ENCODE peak calls at places on chromosomes 7 and 10, in six cellular contexts. G is testis, M is HCT116, L is IMR-90, O is spleen, E is A549. J is an unnamed sample.

GRCh38 chr10:78255214-78255613 is 221.6 kb downstream of the RPS24 start:
- DNase-seq in G (no peak), M (no peak), L (peak; percentile 56), O (no peak), E (no peak), J (no peak)

GRCh38 chr7:54824655-54825054 is 65.6 kb upstream of the SEC61G start:
- DNase-seq in G (no peak), M (no peak), L (no peak), O (no peak), E (no peak), J (no peak)

GRCh38 chr10:79984851-79985250 is 35.9 kb upstream of the SFTPD start:
- DNase-seq in G (no peak), M (peak; percentile 48), L (no peak), O (no peak), E (peak; percentile 20), J (no peak)

GRCh38 chr10:128078136-128078969 is 47.9 kb downstream of the MKI67 start:
- DNase-seq in G (no peak), M (peak; percentile 28), L (peak; percentile 37), O (peak; percentile 77), E (peak; percentile 46), J (peak; percentile 50)

GRCh38 chr7:90594791-90595317 is 1.3 kb upstream of the CDK14 start:
- DNase-seq in G (peak; percentile 49), M (no peak), L (peak; percentile 91), O (no peak), E (no peak), J (no peak)

GRCh38 chr7:87506243-87507180 is 31.0 kb upstream of the ABCB4 start:
- DNase-seq in G (no peak), M (peak; percentile 15), L (peak; percentile 43), O (no peak), E (peak; percentile 24), J (no peak)

GRCh38 chr10:76874151-76874550 is 763.5 kb downstream of the KCNMA1 start:
- DNase-seq in G (no peak), M (no peak), L (no peak), O (no peak), E (no peak), J (no peak)

GRCh38 chr7:111126987-111127386 is 36.1 kb downstream of the LRRN3 start:
- DNase-seq in G (no peak), M (no peak), L (peak; percentile 31), O (no peak), E (peak; percentile 12), J (no peak)

GRCh38 chr10:132710036-132710686 is 75.8 kb downstream of the NKX6-2 start:
- DNase-seq in G (no peak), M (no peak), L (no peak), O (peak; percentile 50), E (no peak), J (no peak)

GRCh38 chr7:1348096-1348835 is 111.0 kb downstream of the MICALL2 start:
- DNase-seq in G (no peak), M (no peak), L (no peak), O (peak; percentile 58), E (no peak), J (no peak)

GRCh38 chr10:12922117-12922900 is 79.2 kb downstream of the CCDC3 start:
- DNase-seq in G (no peak), M (no peak), L (no peak), O (no peak), E (no peak), J (no peak)

GRCh38 chr7:1081931-1082401 is 5.9 kb upstream of the GPER1 start:
- DNase-seq in G (peak; percentile 40), M (no peak), L (peak; percentile 89), O (no peak), E (no peak), J (no peak)

GRCh38 chr10:97822261-97822687 is 27.4 kb upstream of the GOLGA7B start:
- DNase-seq in G (no peak), M (no peak), L (no peak), O (no peak), E (no peak), J (no peak)

GRCh38 chr10:59894114-59894513 is 12.2 kb downstream of the CCDC6 start:
- DNase-seq in G (peak; percentile 87), M (no peak), L (peak; percentile 93), O (no peak), E (no peak), J (no peak)

GRCh38 chr10:128808921-128809440 is 658.1 kb upstream of the MGMT start:
- DNase-seq in G (no peak), M (no peak), L (no peak), O (no peak), E (no peak), J (no peak)

GRCh38 chr10:62083868-62084267 is 182.4 kb downstream of the ARID5B start:
- DNase-seq in G (peak; percentile 38), M (no peak), L (peak; percentile 84), O (no peak), E (peak; percentile 23), J (no peak)

GRCh38 chr7:111138196-111138569 is 47.3 kb downstream of the LRRN3 start:
- DNase-seq in G (peak; percentile 34), M (peak; percentile 62), L (peak; percentile 57), O (peak; percentile 71), E (no peak), J (no peak)

GRCh38 chr10:29807407-29807806 is 172.6 kb upstream of the SVIL start:
- DNase-seq in G (no peak), M (no peak), L (peak; percentile 82), O (no peak), E (peak; percentile 82), J (no peak)

DNA sequence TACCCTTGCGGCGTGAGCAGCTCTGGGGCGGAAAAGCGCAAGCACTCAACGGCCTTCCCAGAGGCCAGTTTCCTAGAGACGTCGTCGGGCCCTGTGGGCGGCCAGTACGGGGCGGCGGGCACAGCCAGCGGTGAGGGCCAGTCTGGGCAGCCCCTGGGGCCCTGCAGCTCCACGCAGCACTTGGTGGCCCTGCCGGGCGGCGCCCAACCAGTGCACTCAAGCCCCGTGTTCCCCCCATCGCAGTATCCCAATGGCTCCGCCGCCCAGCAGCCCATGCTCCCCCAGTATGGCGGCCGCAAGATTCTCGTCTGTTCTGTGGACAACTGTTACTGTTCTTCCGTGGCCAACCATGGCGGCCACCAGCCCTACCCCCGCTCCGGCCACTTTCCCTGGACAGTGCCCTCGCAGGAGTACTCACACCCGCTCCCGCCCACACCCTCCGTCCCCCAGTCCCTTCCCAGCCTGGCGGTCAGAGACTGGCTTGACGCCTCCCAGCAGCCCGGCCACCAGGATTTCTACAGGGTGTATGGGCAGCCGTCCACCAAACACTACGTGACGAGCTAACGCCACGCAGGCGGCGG is 12.6 kb downstream of the TRIM8 start:
- DNase-seq in G (no peak), M (no peak), L (no peak), O (peak; percentile 77), E (no peak), J (no peak)
- TF ChIP-seq POLR2A in G (no peak), M (no peak), L (no peak), O (no peak), E (no peak), J (no peak)

DNA sequence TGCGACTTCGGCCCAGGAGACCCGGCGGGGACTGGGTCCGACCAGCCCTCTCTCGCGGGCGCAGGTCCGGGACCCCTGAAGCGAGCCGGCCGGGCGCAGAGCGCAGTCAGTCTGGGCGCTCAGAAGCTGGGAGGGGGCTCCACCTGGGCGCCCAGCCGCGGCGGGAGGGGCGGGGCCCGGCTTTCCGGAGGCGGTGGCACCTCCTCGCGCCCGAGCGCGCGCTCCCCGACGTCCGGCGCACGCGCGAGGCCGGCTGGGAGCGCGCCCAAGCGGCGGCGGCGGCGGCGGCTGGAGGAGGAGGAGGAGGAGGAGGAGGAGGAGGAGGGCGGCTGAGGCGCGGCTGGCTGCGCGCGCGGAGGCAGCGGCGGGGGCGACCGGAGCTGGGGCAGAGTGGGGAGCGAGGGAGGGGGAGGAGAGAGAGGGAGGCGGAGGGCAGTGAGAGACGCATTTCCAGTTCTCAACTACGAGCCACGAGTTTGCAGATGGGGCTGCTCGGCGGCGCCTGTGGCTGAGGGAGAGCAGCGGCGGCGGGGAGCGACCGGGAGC is at the start of gene PALS2:
- DNase-seq in G (peak; percentile 74), M (peak; percentile 29), L (peak; percentile 58), O (peak; percentile 96), E (peak; percentile 77), J (peak; percentile 72)
- TF ChIP-seq POLR2A in G (no peak), M (peak; percentile 8), L (no peak), O (no peak), E (peak; percentile 65), J (peak; percentile 16)

GRCh38 chr7:99499713-99500636 is at the start of gene ZNF394:
- DNase-seq in G (peak; percentile 97), M (peak; percentile 87), L (peak; percentile 93), O (peak; percentile 98), E (peak; percentile 95), J (peak; percentile 80)
- TF ChIP-seq POLR2A in G (no peak), M (peak; percentile 71), L (peak; percentile 95), O (no peak), E (peak; percentile 55), J (peak; percentile 95)

GRCh38 chr7:23680417-23681405 is 712 bp downstream of the FAM221A start:
- DNase-seq in G (peak; percentile 53), M (no peak), L (peak; percentile 62), O (peak; percentile 87), E (no peak), J (peak; percentile 21)
- TF ChIP-seq POLR2A in G (no peak), M (no peak), L (no peak), O (no peak), E (no peak), J (no peak)

DNA sequence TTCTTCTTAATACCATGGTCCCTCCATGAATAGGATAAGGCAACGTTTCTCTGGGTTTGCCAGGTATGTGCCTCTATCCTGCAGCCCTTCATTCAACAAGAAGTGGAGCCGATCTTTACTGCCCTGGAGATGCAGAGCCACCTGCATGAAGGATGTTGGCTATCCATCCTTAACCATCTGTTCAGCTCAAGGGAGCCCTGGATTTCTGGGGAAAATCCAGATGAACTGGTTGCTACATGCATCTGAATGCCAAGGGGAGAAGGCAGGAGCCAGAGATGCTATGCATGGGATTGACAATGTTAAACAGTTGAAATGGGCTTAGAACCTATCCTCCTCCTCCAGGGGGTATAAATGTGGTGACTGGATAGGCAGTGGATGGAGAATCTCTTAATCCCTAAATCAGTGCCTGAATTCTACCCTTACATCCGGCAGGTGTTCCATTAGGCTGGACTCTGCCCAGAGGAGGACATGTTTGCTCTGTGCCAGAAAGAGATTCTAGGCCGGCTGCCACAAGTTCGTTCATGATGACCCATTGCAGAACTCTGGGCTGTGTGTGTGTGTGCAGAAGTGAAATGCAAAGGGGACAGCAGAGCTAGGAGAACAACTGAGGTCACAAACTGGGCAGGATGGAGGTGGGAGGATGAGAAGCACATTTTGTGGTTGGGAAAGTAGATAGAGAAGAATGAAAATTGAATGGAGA is 15.6 kb downstream of the CPED1 start:
- DNase-seq in G (peak; percentile 36), M (no peak), L (no peak), O (no peak), E (no peak), J (no peak)
- TF ChIP-seq POLR2A in G (no peak), M (no peak), L (no peak), O (no peak), E (no peak), J (no peak)

GRCh38 chr7:27110977-27111752 is 8.7 kb upstream of the HOXA2 start:
- DNase-seq in G (no peak), M (no peak), L (peak; percentile 92), O (no peak), E (peak; percentile 73), J (no peak)

GRCh38 chr7:27111753-27112277 is 9.3 kb upstream of the HOXA2 start:
- DNase-seq in G (no peak), M (no peak), L (peak; percentile 39), O (no peak), E (no peak), J (no peak)

GRCh38 chr7:27113991-27114866 is 11.7 kb upstream of the HOXA2 start:
- DNase-seq in G (no peak), M (no peak), L (peak; percentile 69), O (no peak), E (peak; percentile 80), J (no peak)

GRCh38 chr7:27112361-27112760 is 9.9 kb upstream of the HOXA2 start:
- DNase-seq in G (no peak), M (no peak), L (peak; percentile 25), O (no peak), E (no peak), J (no peak)

GRCh38 chr7:27112960-27113949 is 10.8 kb upstream of the HOXA2 start:
- DNase-seq in G (no peak), M (peak; percentile 60), L (peak; percentile 95), O (no peak), E (peak; percentile 90), J (no peak)
- TF ChIP-seq POLR2A in G (no peak), M (no peak), L (peak; percentile 77), O (no peak), E (peak; percentile 8), J (no peak)